ENCODE peak calls at places on chromosomes 4 and X, in ten cellular contexts. C, R, D, M, K, J, V, B, A and Z are unnamed samples.

GRCh38 chr4:170004656-170005250 is 21.4 kb downstream of the MFAP3L start:
- DNase-seq in C (peak), R (no peak), D (no peak), M (no peak), K (peak), J (no peak), V (no peak), B (no peak), A (no peak), Z (no peak)

GRCh38 chrX:17495052-17495451 is 120.1 kb downstream of the NHS start:
- DNase-seq in C (no peak), R (no peak), D (no peak), M (no peak), K (no peak), J (no peak), V (no peak), B (no peak), A (no peak), Z (no peak)

GRCh38 chr4:169201144-169202124 is 69.3 kb downstream of the SH3RF1 start:
- DNase-seq in C (no peak), R (no peak), D (no peak), M (no peak), K (no peak), J (no peak), V (no peak), B (no peak), A (no peak), Z (no peak)

GRCh38 chr4:81398379-81398778 is 73.3 kb downstream of the RASGEF1B start:
- DNase-seq in C (no peak), R (no peak), D (no peak), M (no peak), K (no peak), J (no peak), V (no peak), B (no peak), A (no peak), Z (no peak)

GRCh38 chr4:152166567-152166966 is 369.3 kb downstream of the FBXW7 start:
- DNase-seq in C (no peak), R (no peak), D (no peak), M (no peak), K (no peak), J (no peak), V (no peak), B (no peak), A (peak), Z (no peak)

GRCh38 chr4:65021737-65022136 is 612.5 kb upstream of the TECRL start:
- DNase-seq in C (no peak), R (no peak), D (no peak), M (no peak), K (no peak), J (no peak), V (no peak), B (no peak), A (no peak), Z (no peak)

GRCh38 chr4:122612540-122612939 is 8.3 kb downstream of the IL21 start:
- DNase-seq in C (no peak), R (no peak), D (no peak), M (no peak), K (no peak), J (no peak), V (no peak), B (no peak), A (no peak), Z (no peak)

GRCh38 chrX:52031371-52031770 is 37.6 kb downstream of the MAGED4B start:
- DNase-seq in C (no peak), R (no peak), D (no peak), M (no peak), K (no peak), J (no peak), V (no peak), B (no peak), A (no peak), Z (no peak)